ENCODE peak calls at places on chromosomes 6 and 20, in five cellular contexts. P is A549, W is ovary, B is uterus, N is body of pancreas. K is an unnamed sample.

GRCh38 chr6:159085396-159085895 is 40.7 kb upstream of the TAGAP start:
- DNase-seq in B (no peak), W (no peak), P (no peak), N (no peak), K (no peak)

GRCh38 chr6:65998544-65998943 is 291.5 kb upstream of the EYS start:
- DNase-seq in P (no peak), N (no peak), B (no peak), W (no peak), K (no peak)

GRCh38 chr20:57075181-57075580 is 191.3 kb downstream of the BMP7 start:
- DNase-seq in B (no peak), P (no peak), N (no peak), W (no peak), K (no peak)

GRCh38 chr20:48818481-48818987 is 9.3 kb downstream of the PREX1 start:
- DNase-seq in P (no peak), B (no peak), W (no peak), N (no peak), K (no peak)

GRCh38 chr6:105184921-105185320 is 5.1 kb upstream of the POPDC3 start:
- DNase-seq in W (no peak), P (no peak), N (no peak), B (no peak), K (no peak)

GRCh38 chr20:57323034-57323433 is 6.6 kb upstream of the SPO11 start:
- DNase-seq in P (no peak), B (peak), N (no peak), W (peak), K (no peak)

GRCh38 chr6:119294984-119295383 is 54.6 kb downstream of the MAN1A1 start:
- DNase-seq in W (no peak), N (no peak), P (no peak), B (no peak), K (no peak)

GRCh38 chr6:25278557-25278913 is 639 bp upstream of the CARMIL1 start:
- DNase-seq in P (no peak), B (no peak), N (no peak), W (no peak), K (no peak)

GRCh38 chr6:167736486-167737204 is 90.1 kb upstream of the AFDN start:
- DNase-seq in W (peak), N (no peak), B (no peak), P (no peak), K (no peak)

GRCh38 chr6:119446623-119447008 is 97.1 kb upstream of the MAN1A1 start:
- DNase-seq in B (peak), N (peak), W (no peak), P (no peak), K (peak)

GRCh38 chr6:328184-328670 is 35.9 kb downstream of the DUSP22 start:
- DNase-seq in B (peak), W (no peak), N (no peak), P (no peak), K (peak)

GRCh38 chr20:25272223-25273000 is 24.5 kb downstream of the PYGB start:
- DNase-seq in B (no peak), N (no peak), P (no peak), W (no peak), K (no peak)

GRCh38 chr6:56807992-56808342 is 146.9 kb upstream of the BEND6 start:
- DNase-seq in P (peak), W (no peak), N (no peak), B (no peak), K (no peak)

GRCh38 chr6:24139639-24140038 is 13.6 kb downstream of the NRSN1 start:
- DNase-seq in P (no peak), B (no peak), N (no peak), W (no peak), K (no peak)

GRCh38 chr20:61801857-61802442 is 263.7 kb downstream of the TAF4 start:
- DNase-seq in B (no peak), P (no peak), W (no peak), N (no peak), K (no peak)

GRCh38 chr6:53107091-53107490 is 41.5 kb downstream of the GCM1 start:
- DNase-seq in W (no peak), P (no peak), N (no peak), B (no peak), K (no peak)

GRCh38 chr6:81169166-81169565 is 583.3 kb downstream of the TENT5A start:
- DNase-seq in B (no peak), P (no peak), W (no peak), N (no peak), K (no peak)

GRCh38 chr6:39907871-39908575 is 26.2 kb downstream of the MOCS1 start:
- DNase-seq in P (no peak), W (no peak), B (no peak), N (no peak), K (no peak)

GRCh38 chr6:111737065-111737521 is 131.4 kb upstream of the TRAF3IP2 start:
- DNase-seq in W (no peak), B (no peak), P (no peak), N (no peak), K (no peak)

GRCh38 chr20:59405226-59405815 is 104.9 kb downstream of the EDN3 start:
- DNase-seq in N (no peak), W (no peak), P (no peak), B (no peak), K (no peak)

GRCh38 chr6:11354019-11354418 is 121.6 kb upstream of the NEDD9 start:
- DNase-seq in B (peak), N (no peak), P (no peak), W (no peak), K (peak)

GRCh38 chr20:49268600-49269365 is 9.1 kb downstream of the ZNFX1 start:
- DNase-seq in W (no peak), B (no peak), P (no peak), N (no peak), K (no peak)

GRCh38 chr6:89999154-89999553 is 104.9 kb downstream of the GJA10 start:
- DNase-seq in W (peak), N (peak), P (no peak), B (peak), K (peak)

GRCh38 chr6:119966484-119966883 is 616.9 kb upstream of the MAN1A1 start:
- DNase-seq in W (no peak), B (no peak), N (no peak), P (no peak), K (no peak)

GRCh38 chr6:16840291-16840690 is 79.0 kb upstream of the ATXN1 start:
- DNase-seq in B (no peak), P (no peak), N (no peak), W (no peak), K (no peak)

GRCh38 chr6:16836186-16836981 is 75.1 kb upstream of the ATXN1 start:
- DNase-seq in N (no peak), W (no peak), B (no peak), P (no peak), K (no peak)

GRCh38 chr6:16839780-16840179 is 78.5 kb upstream of the ATXN1 start:
- DNase-seq in B (no peak), W (no peak), P (no peak), N (no peak), K (no peak)

GRCh38 chr6:16840725-16841124 is 79.5 kb upstream of the ATXN1 start:
- DNase-seq in N (no peak), W (no peak), P (no peak), B (no peak), K (no peak)

DNA sequence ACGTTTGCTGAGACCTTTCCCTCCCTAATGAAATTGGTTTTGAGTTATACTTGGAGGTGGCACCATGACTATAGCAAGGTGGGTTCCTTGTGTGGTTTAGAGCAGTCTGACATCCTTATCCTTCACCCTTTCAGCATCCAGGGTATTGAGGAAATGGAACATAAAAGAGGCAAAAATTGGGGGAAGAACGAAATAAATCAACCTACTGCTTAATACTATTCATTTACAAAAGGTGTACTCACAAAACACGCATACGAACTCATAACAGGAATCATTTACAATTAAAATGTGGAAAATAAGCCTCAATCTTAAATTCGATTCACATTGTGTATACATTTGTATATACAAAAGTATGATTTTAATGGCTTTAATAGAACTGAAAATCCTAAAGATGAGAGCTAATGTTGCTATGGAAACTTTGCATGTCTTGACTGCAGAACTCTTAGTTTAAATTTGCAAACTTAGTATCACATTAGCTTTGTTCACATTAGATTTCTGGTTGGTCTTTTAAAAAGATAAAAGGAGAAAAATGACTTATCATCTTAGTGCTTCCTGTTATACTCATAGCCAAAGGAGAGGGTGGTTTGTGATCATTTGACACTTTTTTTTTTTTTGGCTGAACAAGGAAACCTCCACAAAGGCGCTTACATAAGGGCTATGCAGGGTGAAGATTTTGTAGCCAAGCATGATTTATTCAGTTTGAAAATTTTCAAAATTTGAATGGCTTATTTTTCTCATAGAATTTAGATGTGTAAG is 76.1 kb upstream of the ATXN1 start:
- DNase-seq in N (no peak), B (no peak), P (no peak), W (no peak), K (no peak)
- H3K4me3 ChIP-seq in N (no peak), B (no peak), P (no peak), W (no peak), K (peak)

GRCh38 chr6:28136585-28137457 is 4.9 kb upstream of the ZKSCAN8 start:
- DNase-seq in B (peak), N (peak), W (peak), P (peak), K (peak)

GRCh38 chr6:28134716-28135115 is 7.0 kb upstream of the ZKSCAN8 start:
- DNase-seq in B (no peak), N (no peak), W (no peak), P (no peak), K (no peak)

GRCh38 chr6:28135393-28135792 is 6.3 kb upstream of the ZKSCAN8 start:
- DNase-seq in N (no peak), B (no peak), P (no peak), W (no peak), K (no peak)

GRCh38 chr6:28137458-28138020 is 4.1 kb upstream of the ZKSCAN8 start:
- DNase-seq in B (no peak), N (no peak), P (no peak), W (no peak), K (no peak)

GRCh38 chr6:28134015-28134414 is 7.7 kb upstream of the ZKSCAN8 start:
- DNase-seq in W (no peak), B (no peak), P (peak), N (no peak), K (no peak)
- TF ChIP-seq CTCF in W (no peak), B (no peak), P (peak), N (no peak), K (peak)

GRCh38 chr6:37514840-37515239 is 15.1 kb upstream of the CCDC167 start:
- DNase-seq in P (no peak), N (peak), B (no peak), W (no peak), K (no peak)
- H3K4me3 ChIP-seq in P (no peak), N (no peak), B (no peak), W (no peak), K (no peak)

GRCh38 chr6:151365233-151365632 is 26.1 kb downstream of the ZBTB2 start:
- DNase-seq in W (no peak), P (no peak), B (no peak), N (no peak), K (no peak)

GRCh38 chr6:151374024-151374423 is 17.3 kb downstream of the ZBTB2 start:
- DNase-seq in P (no peak), W (no peak), N (no peak), B (no peak), K (no peak)

GRCh38 chr6:151375833-151376232 is 15.5 kb downstream of the ZBTB2 start:
- DNase-seq in N (no peak), B (no peak), W (no peak), P (no peak), K (no peak)

GRCh38 chr6:151372164-151372563 is 19.2 kb downstream of the ZBTB2 start:
- DNase-seq in W (no peak), N (no peak), P (no peak), B (no peak), K (no peak)

GRCh38 chr6:151370509-151371078 is 20.8 kb downstream of the ZBTB2 start:
- DNase-seq in B (no peak), W (no peak), N (no peak), P (peak), K (no peak)
- TF ChIP-seq CTCF in B (no peak), W (no peak), N (no peak), P (peak), K (peak)

K was measured in heart right ventricle.